ENCODE peak calls at places on chromosomes 16 and 17, in ten cellular contexts. N, P, A, S, L, E, Q, X, H and G are unnamed samples.

GRCh38 chr17:49890077-49890821 is 42.4 kb upstream of the TAC4 start:
- DNase-seq in H (no peak), S (no peak), E (no peak), A (no peak), N (no peak), L (no peak), P (no peak), Q (no peak), X (no peak), G (no peak)

GRCh38 chr17:14302421-14303099 is 1.7 kb downstream of the HS3ST3B1 start:
- DNase-seq in S (peak), P (peak), N (peak), Q (no peak), E (peak), H (peak), L (no peak), A (peak), X (peak), G (peak)

GRCh38 chr17:43655702-43656275 is 5.9 kb downstream of the MEOX1 start:
- DNase-seq in Q (no peak), N (no peak), P (no peak), H (no peak), L (no peak), S (no peak), X (no peak), E (no peak), A (no peak), G (no peak)

GRCh38 chr17:30093463-30094147 is 23.0 kb upstream of the NSRP1 start:
- DNase-seq in S (no peak), P (peak), Q (no peak), H (peak), X (peak), N (peak), A (no peak), L (no peak), E (peak), G (peak)

GRCh38 chr17:82517230-82517865 is 2.2 kb upstream of the FOXK2 start:
- DNase-seq in N (no peak), A (peak), S (no peak), E (no peak), P (no peak), Q (no peak), L (no peak), H (no peak), X (no peak), G (no peak)

GRCh38 chr16:67176662-67177061 is 6.3 kb downstream of the NOL3 start:
- DNase-seq in P (no peak), A (no peak), H (no peak), E (no peak), L (no peak), X (no peak), N (no peak), Q (no peak), S (no peak), G (no peak)

GRCh38 chr16:62965831-62966230 is 929.6 kb upstream of the CDH8 start:
- DNase-seq in P (no peak), N (no peak), S (no peak), E (no peak), L (no peak), X (no peak), A (no peak), Q (no peak), H (no peak), G (no peak)

GRCh38 chr16:53154513-53154912 is 99.7 kb downstream of the CHD9 start:
- DNase-seq in X (no peak), Q (no peak), A (no peak), E (no peak), H (no peak), L (no peak), S (no peak), N (no peak), P (no peak), G (no peak)

GRCh38 chr17:81306898-81307510 is 11.9 kb upstream of the SLC38A10 start:
- DNase-seq in S (no peak), E (no peak), A (no peak), N (no peak), H (no peak), X (no peak), L (no peak), P (no peak), Q (no peak), G (no peak)

GRCh38 chr17:61406543-61406845 is 6.9 kb downstream of the TBX2 start:
- DNase-seq in E (no peak), Q (no peak), S (no peak), A (no peak), H (no peak), N (no peak), P (no peak), X (no peak), L (no peak), G (no peak)